ENCODE peak calls at places on chromosomes 11 and 22, in ten cellular contexts. One of them, this sample, is unnamed.

GRCh38 chr11:126834149-126834548 is 166.4 kb downstream of the KIRREL3 start:
- DNase-seq in GM12864: no peak
- DNase-seq in left lung: no peak
- DNase-seq in HCT116: no peak
- DNase-seq in trophoblast cell: no peak
- DNase-seq in DND-41: no peak
- DNase-seq in PC-3: no peak
- DNase-seq in right atrium auricular region: peak
- DNase-seq in tibial artery: no peak
- DNase-seq in coronary artery: no peak
- DNase-seq in this sample: peak

GRCh38 chr22:20020533-20021195 is at the start of gene TANGO2:
- DNase-seq in coronary artery: peak
- DNase-seq in left lung: peak
- DNase-seq in right atrium auricular region: peak
- DNase-seq in tibial artery: peak
- DNase-seq in HCT116: peak
- DNase-seq in PC-3: peak
- DNase-seq in DND-41: peak
- DNase-seq in trophoblast cell: peak
- DNase-seq in GM12864: peak
- DNase-seq in this sample: peak

GRCh38 chr11:43833657-43834073 is 47.0 kb upstream of the ALKBH3 start:
- DNase-seq in coronary artery: no peak
- DNase-seq in HCT116: no peak
- DNase-seq in trophoblast cell: peak
- DNase-seq in DND-41: no peak
- DNase-seq in tibial artery: no peak
- DNase-seq in right atrium auricular region: no peak
- DNase-seq in left lung: no peak
- DNase-seq in GM12864: no peak
- DNase-seq in PC-3: peak
- DNase-seq in this sample: peak

GRCh38 chr22:19431641-19432091 is at the start of gene HIRA:
- DNase-seq in left lung: peak
- DNase-seq in coronary artery: peak
- DNase-seq in DND-41: peak
- DNase-seq in right atrium auricular region: peak
- DNase-seq in trophoblast cell: peak
- DNase-seq in PC-3: peak
- DNase-seq in tibial artery: peak
- DNase-seq in HCT116: peak
- DNase-seq in GM12864: no peak
- DNase-seq in this sample: peak

GRCh38 chr11:9982796-9983579 is 311.0 kb downstream of the SBF2 start:
- DNase-seq in trophoblast cell: no peak
- DNase-seq in right atrium auricular region: no peak
- DNase-seq in DND-41: no peak
- DNase-seq in coronary artery: no peak
- DNase-seq in left lung: no peak
- DNase-seq in HCT116: peak
- DNase-seq in PC-3: peak
- DNase-seq in GM12864: no peak
- DNase-seq in tibial artery: no peak
- DNase-seq in this sample: peak

GRCh38 chr11:56140151-56140661 is at the start of gene OR8J3:
- DNase-seq in DND-41: no peak
- DNase-seq in tibial artery: no peak
- DNase-seq in GM12864: no peak
- DNase-seq in HCT116: no peak
- DNase-seq in trophoblast cell: no peak
- DNase-seq in left lung: no peak
- DNase-seq in coronary artery: no peak
- DNase-seq in right atrium auricular region: no peak
- DNase-seq in PC-3: no peak
- DNase-seq in this sample: no peak

GRCh38 chr22:17968126-17968525 is 56.2 kb downstream of the MICAL3 start:
- DNase-seq in tibial artery: no peak
- DNase-seq in PC-3: no peak
- DNase-seq in GM12864: no peak
- DNase-seq in HCT116: no peak
- DNase-seq in left lung: no peak
- DNase-seq in trophoblast cell: no peak
- DNase-seq in right atrium auricular region: no peak
- DNase-seq in coronary artery: no peak
- DNase-seq in DND-41: no peak
- DNase-seq in this sample: no peak

GRCh38 chr22:49720279-49720959 is 107.3 kb downstream of the BRD1 start:
- DNase-seq in right atrium auricular region: peak
- DNase-seq in HCT116: no peak
- DNase-seq in coronary artery: no peak
- DNase-seq in left lung: no peak
- DNase-seq in tibial artery: peak
- DNase-seq in GM12864: no peak
- DNase-seq in DND-41: no peak
- DNase-seq in trophoblast cell: no peak
- DNase-seq in PC-3: no peak
- DNase-seq in this sample: no peak

GRCh38 chr11:2293396-2294339 is 8.1 kb downstream of the C11orf21 start:
- DNase-seq in left lung: peak
- DNase-seq in PC-3: no peak
- DNase-seq in DND-41: no peak
- DNase-seq in right atrium auricular region: peak
- DNase-seq in coronary artery: peak
- DNase-seq in tibial artery: peak
- DNase-seq in GM12864: no peak
- DNase-seq in trophoblast cell: peak
- DNase-seq in HCT116: no peak
- DNase-seq in this sample: no peak

GRCh38 chr11:86671386-86672006 is 920 bp downstream of the ME3 start:
- DNase-seq in GM12864: no peak
- DNase-seq in DND-41: no peak
- DNase-seq in left lung: peak
- DNase-seq in right atrium auricular region: peak
- DNase-seq in PC-3: peak
- DNase-seq in tibial artery: peak
- DNase-seq in HCT116: no peak
- DNase-seq in trophoblast cell: peak
- DNase-seq in coronary artery: peak
- DNase-seq in this sample: peak

GRCh38 chr11:37509471-37509870 is 911.4 kb upstream of the RAG2 start:
- DNase-seq in GM12864: no peak
- DNase-seq in HCT116: no peak
- DNase-seq in trophoblast cell: no peak
- DNase-seq in left lung: no peak
- DNase-seq in tibial artery: no peak
- DNase-seq in DND-41: no peak
- DNase-seq in PC-3: peak
- DNase-seq in right atrium auricular region: no peak
- DNase-seq in coronary artery: no peak
- DNase-seq in this sample: no peak

GRCh38 chr22:32052259-32052658 is 9.2 kb downstream of the SLC5A1 start:
- DNase-seq in trophoblast cell: no peak
- DNase-seq in DND-41: no peak
- DNase-seq in left lung: no peak
- DNase-seq in right atrium auricular region: no peak
- DNase-seq in HCT116: no peak
- DNase-seq in coronary artery: no peak
- DNase-seq in tibial artery: no peak
- DNase-seq in GM12864: no peak
- DNase-seq in PC-3: no peak
- DNase-seq in this sample: no peak

GRCh38 chr11:86395061-86395551 is 20.4 kb downstream of the CCDC81 start:
- DNase-seq in right atrium auricular region: no peak
- DNase-seq in left lung: no peak
- DNase-seq in HCT116: no peak
- DNase-seq in PC-3: no peak
- DNase-seq in coronary artery: no peak
- DNase-seq in GM12864: no peak
- DNase-seq in tibial artery: no peak
- DNase-seq in trophoblast cell: no peak
- DNase-seq in DND-41: no peak
- DNase-seq in this sample: peak

DNA sequence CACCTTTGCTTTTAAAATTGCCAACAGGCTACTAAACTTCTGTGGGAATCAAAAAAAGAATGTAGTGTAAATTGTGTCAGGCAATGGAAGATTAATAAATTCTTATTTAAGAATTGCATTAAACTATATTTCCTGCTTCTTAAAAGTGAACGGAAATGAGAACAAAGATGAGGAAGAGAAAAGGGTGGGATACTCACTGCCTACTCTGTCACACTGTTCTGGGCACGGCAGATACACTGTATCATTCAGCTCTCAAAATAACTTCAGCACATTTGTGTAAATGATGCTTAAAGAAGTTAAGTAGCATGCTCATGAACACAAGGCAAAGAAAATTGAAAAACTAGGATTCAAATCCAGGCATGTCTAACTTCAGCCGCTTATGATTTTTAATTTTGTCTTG is 218.7 kb downstream of the DCDC1 start:
- DNase-seq in tibial artery: no peak
- DNase-seq in right atrium auricular region: no peak
- DNase-seq in HCT116: no peak
- DNase-seq in DND-41: no peak
- DNase-seq in PC-3: no peak
- DNase-seq in coronary artery: no peak
- DNase-seq in trophoblast cell: no peak
- DNase-seq in GM12864: no peak
- DNase-seq in left lung: no peak
- DNase-seq in this sample: no peak
- H3K4me3 ChIP-seq in tibial artery: no peak
- H3K4me3 ChIP-seq in right atrium auricular region: no peak
- H3K4me3 ChIP-seq in HCT116: no peak
- H3K4me3 ChIP-seq in DND-41: no peak
- H3K4me3 ChIP-seq in PC-3: no peak
- H3K4me3 ChIP-seq in coronary artery: no peak
- H3K4me3 ChIP-seq in trophoblast cell: no peak
- H3K4me3 ChIP-seq in GM12864: no peak
- H3K4me3 ChIP-seq in left lung: no peak
- H3K4me3 ChIP-seq in this sample: no peak

DNA sequence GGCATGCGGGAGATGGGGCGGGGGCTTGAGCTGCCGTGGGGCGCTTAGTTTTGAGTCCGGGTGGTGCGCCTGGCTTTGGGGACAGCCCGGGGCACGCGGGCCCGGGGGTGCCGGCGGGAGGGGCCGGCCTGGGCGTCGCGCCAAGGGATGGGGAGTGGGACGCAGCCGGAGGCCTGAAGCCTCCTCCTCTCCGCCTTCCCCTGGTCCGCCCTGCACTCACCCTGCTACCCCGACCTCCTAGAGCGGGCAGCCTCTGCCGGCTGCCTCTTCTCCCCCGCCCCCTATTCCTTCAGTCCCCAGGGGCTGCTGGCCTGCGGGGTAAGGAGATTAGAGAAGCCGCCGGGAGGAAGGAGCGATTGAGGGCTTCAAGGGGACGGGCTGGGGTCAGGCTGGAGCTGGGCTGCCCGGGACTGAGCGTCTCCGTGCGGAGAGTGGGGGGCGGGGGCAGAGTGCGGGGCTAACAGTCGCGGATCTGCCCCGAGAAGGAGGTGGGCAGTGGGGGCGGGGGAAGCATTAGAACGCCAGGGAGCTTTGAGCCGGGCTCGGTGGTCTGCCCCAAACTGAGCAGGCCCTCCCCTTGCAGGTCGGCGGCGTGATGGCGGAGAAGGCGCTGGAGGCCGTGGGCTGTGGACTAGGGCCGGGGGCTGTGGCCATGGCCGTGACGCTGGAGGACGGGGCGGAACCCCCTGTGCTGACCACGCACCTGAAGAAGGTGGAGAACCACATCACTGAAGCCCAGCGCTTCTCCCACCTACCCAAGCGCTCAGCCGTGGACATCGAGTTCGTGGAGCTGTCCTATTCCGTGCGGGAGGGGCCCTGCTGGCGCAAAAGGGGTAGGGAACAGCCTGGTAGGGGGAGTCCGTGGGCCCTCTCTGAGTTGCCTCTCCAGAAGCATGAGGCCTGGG is 771 bp downstream of the ABCG4 start:
- DNase-seq in DND-41: peak
- DNase-seq in right atrium auricular region: no peak
- DNase-seq in tibial artery: no peak
- DNase-seq in HCT116: no peak
- DNase-seq in left lung: no peak
- DNase-seq in trophoblast cell: no peak
- DNase-seq in coronary artery: no peak
- DNase-seq in GM12864: no peak
- DNase-seq in PC-3: no peak
- DNase-seq in this sample: no peak
- H3K4me3 ChIP-seq in DND-41: no peak
- H3K4me3 ChIP-seq in right atrium auricular region: peak
- H3K4me3 ChIP-seq in tibial artery: peak
- H3K4me3 ChIP-seq in HCT116: peak
- H3K4me3 ChIP-seq in left lung: peak
- H3K4me3 ChIP-seq in trophoblast cell: peak
- H3K4me3 ChIP-seq in coronary artery: peak
- H3K4me3 ChIP-seq in GM12864: peak
- H3K4me3 ChIP-seq in PC-3: peak
- H3K4me3 ChIP-seq in this sample: peak

GRCh38 chr11:102226702-102227101 is 90.6 kb upstream of the BIRC3 start:
- DNase-seq in PC-3: peak
- DNase-seq in GM12864: no peak
- DNase-seq in right atrium auricular region: no peak
- DNase-seq in left lung: no peak
- DNase-seq in coronary artery: no peak
- DNase-seq in DND-41: no peak
- DNase-seq in HCT116: no peak
- DNase-seq in trophoblast cell: no peak
- DNase-seq in tibial artery: no peak
- DNase-seq in this sample: peak
- H3K4me3 ChIP-seq in PC-3: peak
- H3K4me3 ChIP-seq in GM12864: no peak
- H3K4me3 ChIP-seq in right atrium auricular region: no peak
- H3K4me3 ChIP-seq in left lung: no peak
- H3K4me3 ChIP-seq in coronary artery: peak
- H3K4me3 ChIP-seq in DND-41: no peak
- H3K4me3 ChIP-seq in HCT116: no peak
- H3K4me3 ChIP-seq in trophoblast cell: no peak
- H3K4me3 ChIP-seq in tibial artery: no peak
- H3K4me3 ChIP-seq in this sample: no peak

GRCh38 chr11:131666006-131666405 is 295.6 kb downstream of the NTM start:
- DNase-seq in right atrium auricular region: no peak
- DNase-seq in DND-41: no peak
- DNase-seq in GM12864: no peak
- DNase-seq in coronary artery: no peak
- DNase-seq in HCT116: no peak
- DNase-seq in tibial artery: no peak
- DNase-seq in PC-3: no peak
- DNase-seq in left lung: no peak
- DNase-seq in trophoblast cell: peak
- DNase-seq in this sample: no peak
- H3K4me3 ChIP-seq in right atrium auricular region: no peak
- H3K4me3 ChIP-seq in DND-41: no peak
- H3K4me3 ChIP-seq in GM12864: no peak
- H3K4me3 ChIP-seq in coronary artery: no peak
- H3K4me3 ChIP-seq in HCT116: no peak
- H3K4me3 ChIP-seq in tibial artery: no peak
- H3K4me3 ChIP-seq in PC-3: no peak
- H3K4me3 ChIP-seq in left lung: no peak
- H3K4me3 ChIP-seq in trophoblast cell: no peak
- H3K4me3 ChIP-seq in this sample: no peak

GRCh38 chr11:102047305-102047924 is at the start of gene CFAP300:
- DNase-seq in HCT116: no peak
- DNase-seq in DND-41: no peak
- DNase-seq in left lung: peak
- DNase-seq in PC-3: peak
- DNase-seq in tibial artery: peak
- DNase-seq in coronary artery: peak
- DNase-seq in trophoblast cell: no peak
- DNase-seq in right atrium auricular region: peak
- DNase-seq in GM12864: no peak
- DNase-seq in this sample: peak
- H3K4me3 ChIP-seq in HCT116: no peak
- H3K4me3 ChIP-seq in DND-41: no peak
- H3K4me3 ChIP-seq in left lung: peak
- H3K4me3 ChIP-seq in PC-3: peak
- H3K4me3 ChIP-seq in tibial artery: peak
- H3K4me3 ChIP-seq in coronary artery: peak
- H3K4me3 ChIP-seq in trophoblast cell: peak
- H3K4me3 ChIP-seq in right atrium auricular region: peak
- H3K4me3 ChIP-seq in GM12864: no peak
- H3K4me3 ChIP-seq in this sample: peak